ENCODE peak calls at places on chromosomes 13 and 19, in five cellular contexts. L is iris pigment epithelial cell; P is CD4-positive, alpha-beta T cell; A is GF-D8; O is GM23338. K is an unnamed sample.

GRCh38 chr13:46552302-46552680 is 679 bp upstream of the LRCH1 start:
- DNase-seq in O (no peak), A (no peak), L (no peak), P (no peak), K (no peak)

GRCh38 chr19:41327499-41328156 is 17.7 kb downstream of the CCDC97 start:
- DNase-seq in O (peak; percentile 67), A (peak; percentile 92), L (peak; percentile 59), P (peak; percentile 90), K (no peak)

GRCh38 chr13:26679945-26680516 is 80.6 kb downstream of the GPR12 start:
- DNase-seq in P (no peak), L (peak; percentile 76), A (no peak), O (peak; percentile 71), K (no peak)

GRCh38 chr19:34794289-34794960 is 21.4 kb upstream of the ZNF599 start:
- DNase-seq in P (no peak), A (no peak), L (peak; percentile 15), O (no peak), K (no peak)

GRCh38 chr13:23433171-23434153 is at the start of gene SACS:
- DNase-seq in O (peak; percentile 98), P (no peak), A (no peak), L (peak; percentile 55), K (peak; percentile 26)

GRCh38 chr13:65787087-65787486 is 1443.0 kb downstream of the PCDH9 start:
- DNase-seq in P (no peak), O (no peak), L (peak; percentile 9), A (no peak), K (no peak)

GRCh38 chr19:11047856-11048255 is 41.4 kb upstream of the LDLR start:
- DNase-seq in A (no peak), O (no peak), L (no peak), P (no peak), K (no peak)

GRCh38 chr19:13712767-13713201 is 51.5 kb upstream of the MRI1 start:
- DNase-seq in P (no peak), O (no peak), A (no peak), L (no peak), K (no peak)

GRCh38 chr19:10747271-10747670 is 29.4 kb downstream of the DNM2 start:
- DNase-seq in O (no peak), P (no peak), L (no peak), A (no peak), K (no peak)

GRCh38 chr13:76723551-76724232 is 162.5 kb downstream of the KCTD12 start:
- DNase-seq in A (no peak), P (no peak), O (peak; percentile 47), L (peak; percentile 93), K (no peak)

GRCh38 chr13:113928701-113929627 is 44.9 kb downstream of the C13orf46 start:
- DNase-seq in L (peak; percentile 44), P (no peak), O (no peak), A (no peak), K (no peak)

GRCh38 chr19:44582581-44583265 is 30.6 kb upstream of the IGSF23 start:
- DNase-seq in P (no peak), A (no peak), O (peak; percentile 89), L (no peak), K (peak; percentile 59)

GRCh38 chr19:53908106-53908932 is 759 bp upstream of the CACNG7 start:
- DNase-seq in P (peak; percentile 41), L (peak; percentile 53), O (peak; percentile 95), A (no peak), K (peak; percentile 48)

GRCh38 chr13:104408733-104409132 is 1342.5 kb upstream of the SLC10A2 start:
- DNase-seq in O (no peak), P (no peak), L (peak; percentile 51), A (no peak), K (no peak)

GRCh38 chr13:101623469-101624209 is 171.2 kb downstream of the ITGBL1 start:
- DNase-seq in L (peak; percentile 63), P (no peak), O (no peak), A (no peak), K (no peak)

GRCh38 chr13:33372251-33372919 is 86.8 kb upstream of the STARD13 start:
- DNase-seq in P (no peak), O (no peak), A (no peak), L (no peak), K (no peak)

GRCh38 chr13:66618702-66619101 is 611.4 kb downstream of the PCDH9 start:
- DNase-seq in O (peak; percentile 55), A (no peak), P (no peak), L (peak; percentile 61), K (peak; percentile 36)

GRCh38 chr19:10565028-10565566 is 713 bp downstream of the KRI1 start:
- DNase-seq in O (peak; percentile 75), L (peak; percentile 46), P (peak; percentile 54), A (peak; percentile 8), K (peak; percentile 45)

GRCh38 chr13:31998131-31998530 is 33.4 kb upstream of the FRY start:
- DNase-seq in O (peak; percentile 16), P (no peak), L (no peak), A (no peak), K (no peak)

GRCh38 chr19:33639034-33639681 is 17.4 kb downstream of the CHST8 start:
- DNase-seq in A (no peak), O (no peak), P (no peak), L (no peak), K (no peak)

GRCh38 chr19:1446713-1447564 is 3.0 kb upstream of the APC2 start:
- DNase-seq in A (no peak), O (peak; percentile 68), P (peak; percentile 30), L (no peak), K (no peak)

GRCh38 chr13:54162069-54162468 is 1133.5 kb downstream of the OLFM4 start:
- DNase-seq in P (no peak), A (no peak), L (no peak), O (peak; percentile 80), K (no peak)

GRCh38 chr19:49104229-49104864 is 9.8 kb upstream of the LIN7B start:
- DNase-seq in L (no peak), P (no peak), O (no peak), A (no peak), K (no peak)

GRCh38 chr13:72504026-72504925 is 223.2 kb downstream of the MZT1 start:
- DNase-seq in A (no peak), O (no peak), P (no peak), L (peak; percentile 55), K (no peak)

GRCh38 chr19:35013047-35013819 is 13.1 kb downstream of the GRAMD1A start:
- DNase-seq in A (no peak), L (peak; percentile 70), P (peak; percentile 84), O (peak; percentile 87), K (peak; percentile 98)

GRCh38 chr13:94332360-94333040 is 147.0 kb downstream of the DCT start:
- DNase-seq in L (peak; percentile 56), A (no peak), P (no peak), O (no peak), K (no peak)

GRCh38 chr19:56946164-56946563 is 105.6 kb upstream of the PEG3 start:
- DNase-seq in A (no peak), P (no peak), L (no peak), O (no peak), K (no peak)

GRCh38 chr19:34667349-34668076 is 9.4 kb downstream of the SCGB2B2 start:
- DNase-seq in P (no peak), O (peak; percentile 28), A (no peak), L (peak; percentile 50), K (no peak)

GRCh38 chr13:110125157-110125556 is 181.8 kb downstream of the COL4A1 start:
- DNase-seq in L (peak; percentile 28), O (no peak), P (no peak), A (no peak), K (no peak)

GRCh38 chr13:23805015-23805583 is 84.1 kb downstream of the MIPEP start:
- DNase-seq in A (no peak), O (no peak), P (no peak), L (no peak), K (no peak)

GRCh38 chr19:51749979-51750378 is 1.7 kb downstream of the FPR1 start:
- DNase-seq in O (no peak), P (no peak), L (peak; percentile 26), A (no peak), K (no peak)